ENCODE peak calls at places on chromosomes 6 and 20, in four cellular contexts. One of them, this sample, is unnamed. For H3K27me3 and H3K4me1, the result is how much of the 10 kb centered on the place peaks cover.

GRCh38 chr6:117496383-117496990 is 14.0 kb downstream of the DCBLD1 start:
- DNase-seq in hepatocyte: no peak
- DNase-seq in spleen: no peak
- DNase-seq in PC-9: no peak
- DNase-seq in this sample: no peak

GRCh38 chr6:147905721-147906120 is 397.2 kb downstream of the SAMD5 start:
- DNase-seq in hepatocyte: no peak
- DNase-seq in spleen: no peak
- DNase-seq in PC-9: no peak
- DNase-seq in this sample: no peak

GRCh38 chr6:45625191-45625664 is 247.5 kb upstream of the SUPT3H start:
- DNase-seq in spleen: no peak
- DNase-seq in hepatocyte: no peak
- DNase-seq in PC-9: no peak
- DNase-seq in this sample: no peak

GRCh38 chr6:41449399-41450245 is 96.6 kb upstream of the FOXP4 start:
- DNase-seq in PC-9: no peak
- DNase-seq in spleen: no peak
- DNase-seq in hepatocyte: peak
- DNase-seq in this sample: peak

GRCh38 chr20:10060223-10060622 is 25.4 kb downstream of the ANKEF1 start:
- DNase-seq in PC-9: no peak
- DNase-seq in hepatocyte: no peak
- DNase-seq in spleen: no peak
- DNase-seq in this sample: no peak

GRCh38 chr20:13256606-13257005 is 35.5 kb downstream of the ISM1 start:
- DNase-seq in PC-9: no peak
- DNase-seq in spleen: no peak
- DNase-seq in hepatocyte: no peak
- DNase-seq in this sample: no peak

GRCh38 chr6:25181923-25182322 is 97.3 kb upstream of the CARMIL1 start:
- DNase-seq in PC-9: peak
- DNase-seq in spleen: no peak
- DNase-seq in hepatocyte: no peak
- DNase-seq in this sample: no peak

GRCh38 chr6:151551223-151551857 is 57.5 kb downstream of the CCDC170 start:
- DNase-seq in PC-9: no peak
- DNase-seq in spleen: no peak
- DNase-seq in hepatocyte: no peak
- DNase-seq in this sample: no peak

DNA sequence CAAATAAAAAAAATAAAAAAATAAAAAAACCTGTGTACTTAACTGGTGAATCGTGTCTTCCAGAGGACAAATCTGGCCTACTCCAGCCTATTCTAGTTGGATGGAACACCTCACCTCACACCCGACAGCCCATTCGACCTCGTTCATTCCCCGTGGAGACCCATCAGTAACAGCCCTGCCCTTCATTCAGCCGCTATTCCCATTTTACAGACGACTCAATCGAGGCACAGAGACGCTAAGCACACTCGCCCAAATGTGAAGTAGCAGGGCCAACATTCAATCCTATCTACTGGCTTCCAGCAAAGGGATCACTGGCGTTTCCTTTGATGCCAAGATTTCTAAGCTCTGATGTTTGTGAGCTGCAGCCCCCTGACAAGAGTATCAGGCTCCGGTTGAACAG is 1.8 kb upstream of the NTSR1 start:
- DNase-seq in spleen: no peak
- DNase-seq in PC-9: no peak
- DNase-seq in hepatocyte: no peak
- DNase-seq in this sample: no peak
- H3K27me3 ChIP-seq in spleen: half or more
- H3K27me3 ChIP-seq in PC-9: under half
- H3K27me3 ChIP-seq in hepatocyte: under half
- H3K27me3 ChIP-seq in this sample: under half

DNA sequence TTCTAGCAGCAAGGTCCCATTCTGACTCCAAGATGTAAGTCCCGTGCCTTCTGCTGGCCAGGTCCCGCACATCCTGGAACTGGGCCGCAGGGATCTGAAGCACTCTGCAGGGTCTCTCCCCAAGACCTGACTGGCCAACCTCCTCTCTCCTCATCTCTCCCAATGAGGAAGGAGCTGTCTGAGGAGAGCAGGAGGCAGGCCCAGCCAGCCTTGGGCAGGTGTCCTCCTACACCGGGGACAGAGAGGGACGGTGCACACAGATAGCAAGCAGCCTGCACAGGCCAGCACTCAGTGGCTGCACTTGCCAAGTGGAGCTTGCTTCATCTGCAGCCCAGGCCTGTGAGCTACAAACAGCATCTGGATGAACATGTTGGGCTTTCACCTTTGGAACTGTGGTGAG is 76.8 kb upstream of the CD93 start:
- DNase-seq in hepatocyte: no peak
- DNase-seq in spleen: no peak
- DNase-seq in PC-9: no peak
- DNase-seq in this sample: no peak
- H3K4me1 ChIP-seq in hepatocyte: under half
- H3K4me1 ChIP-seq in spleen: half or more
- H3K4me1 ChIP-seq in PC-9: under half
- H3K4me1 ChIP-seq in this sample: under half

DNA sequence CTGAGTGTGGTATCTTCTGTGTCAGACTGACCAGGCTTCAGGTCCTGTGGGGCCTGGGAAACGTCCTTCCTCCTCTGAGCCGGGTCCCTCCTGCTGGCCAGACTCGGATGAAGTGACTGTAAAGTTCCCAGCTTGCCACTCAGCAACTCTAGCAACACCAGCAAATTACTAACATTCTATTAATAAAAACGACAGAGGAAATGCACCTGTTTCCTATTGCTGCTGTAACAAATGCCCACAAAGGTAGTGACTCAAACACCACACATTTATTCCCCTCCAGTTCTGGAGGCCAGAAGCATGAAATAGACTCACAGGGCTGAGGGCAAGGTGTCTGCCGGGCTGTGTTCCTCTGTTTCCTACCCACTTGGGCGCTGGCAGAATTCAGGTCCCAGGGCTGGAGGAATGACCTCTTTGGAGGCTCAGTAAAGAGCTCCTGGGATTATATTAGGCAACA is 48.8 kb downstream of the CTCFL start:
- DNase-seq in spleen: peak
- DNase-seq in PC-9: no peak
- DNase-seq in hepatocyte: no peak
- DNase-seq in this sample: no peak
- H3K27me3 ChIP-seq in spleen: under half
- H3K27me3 ChIP-seq in PC-9: half or more
- H3K27me3 ChIP-seq in hepatocyte: under half
- H3K27me3 ChIP-seq in this sample: under half

GRCh38 chr6:21740719-21741118 is 147.2 kb downstream of the SOX4 start:
- DNase-seq in spleen: no peak
- DNase-seq in PC-9: no peak
- DNase-seq in hepatocyte: no peak
- DNase-seq in this sample: no peak

GRCh38 chr6:21741221-21742109 is 147.9 kb downstream of the SOX4 start:
- DNase-seq in spleen: no peak
- DNase-seq in PC-9: no peak
- DNase-seq in hepatocyte: no peak
- DNase-seq in this sample: no peak

GRCh38 chr6:21739241-21739640 is 145.7 kb downstream of the SOX4 start:
- DNase-seq in hepatocyte: no peak
- DNase-seq in spleen: no peak
- DNase-seq in PC-9: no peak
- DNase-seq in this sample: no peak

GRCh38 chr6:21738180-21739094 is 144.9 kb downstream of the SOX4 start:
- DNase-seq in spleen: no peak
- DNase-seq in hepatocyte: no peak
- DNase-seq in PC-9: peak
- DNase-seq in this sample: no peak

GRCh38 chr6:21739838-21740237 is 146.3 kb downstream of the SOX4 start:
- DNase-seq in PC-9: no peak
- DNase-seq in spleen: no peak
- DNase-seq in hepatocyte: no peak
- DNase-seq in this sample: no peak
- H3K4me1 ChIP-seq in PC-9: half or more
- H3K4me1 ChIP-seq in spleen: under half
- H3K4me1 ChIP-seq in hepatocyte: under half
- H3K4me1 ChIP-seq in this sample: under half

This sample was measured in adrenal gland.